ENCODE peak calls at places on chromosomes 2 and 18, in eight cellular contexts. V is PC-9, K is IMR-90, Q is neuronal stem cell, P is mammary epithelial cell, R is GM23248, J is astrocyte, B is GM23338. W is an unnamed sample.
A peak's percentile ranks its signal among the peaks of the same experiment; 100 is the strongest.

GRCh38 chr2:159118115-159118858 is 149.8 kb downstream of the TANC1 start:
- DNase-seq in V (peak; percentile 38), K (peak; percentile 88), Q (peak; percentile 83), P (peak; percentile 71), R (peak; percentile 84), J (peak; percentile 70), B (peak; percentile 90), W (peak; percentile 40)

GRCh38 chr18:70536370-70537062 is 247.7 kb downstream of the SOCS6 start:
- DNase-seq in V (no peak), K (no peak), Q (no peak), P (no peak), R (no peak), J (no peak), B (no peak), W (no peak)

GRCh38 chr2:239290618-239291504 is 110.0 kb downstream of the HDAC4 start:
- DNase-seq in V (no peak), K (no peak), Q (peak; percentile 40), P (peak; percentile 62), R (peak; percentile 88), J (peak; percentile 80), B (peak; percentile 36), W (peak; percentile 35)

GRCh38 chr2:75476778-75477177 is 84.0 kb downstream of the EVA1A start:
- DNase-seq in V (no peak), K (peak; percentile 59), Q (no peak), P (peak; percentile 41), R (peak; percentile 55), J (peak; percentile 90), B (no peak), W (no peak)

GRCh38 chr18:55185391-55185790 is 226.1 kb upstream of the CCDC68 start:
- DNase-seq in V (no peak), K (peak; percentile 1), Q (no peak), P (peak; percentile 55), R (peak; percentile 45), J (peak; percentile 48), B (no peak), W (no peak)

GRCh38 chr18:76407681-76408080 is 87.4 kb downstream of the ZNF516 start:
- DNase-seq in V (no peak), K (no peak), Q (no peak), P (no peak), R (no peak), J (no peak), B (no peak), W (no peak)

GRCh38 chr2:229001196-229001595 is 269.9 kb downstream of the PID1 start:
- DNase-seq in V (no peak), K (no peak), Q (no peak), P (no peak), R (no peak), J (no peak), B (no peak), W (no peak)

GRCh38 chr18:12307871-12308385 is at the start of gene TUBB6:
- DNase-seq in V (no peak), K (peak; percentile 81), Q (peak; percentile 57), P (peak; percentile 82), R (peak; percentile 95), J (peak; percentile 69), B (peak; percentile 78), W (no peak)

GRCh38 chr2:174051741-174052638 is 86.8 kb upstream of the SP3 start:
- DNase-seq in V (peak; percentile 83), K (peak; percentile 83), Q (no peak), P (peak; percentile 53), R (peak; percentile 76), J (peak; percentile 75), B (peak; percentile 58), W (no peak)

GRCh38 chr18:76687271-76688006 is 134.9 kb upstream of the ZNF236 start:
- DNase-seq in V (peak; percentile 50), K (peak; percentile 15), Q (no peak), P (peak; percentile 82), R (peak; percentile 37), J (peak; percentile 80), B (no peak), W (no peak)

GRCh38 chr2:120736955-120737801 is 1.5 kb downstream of the GLI2 start:
- DNase-seq in V (no peak), K (peak; percentile 92), Q (peak; percentile 92), P (peak; percentile 5), R (peak; percentile 90), J (peak; percentile 92), B (peak; percentile 94), W (no peak)

GRCh38 chr2:25091265-25091664 is 49.4 kb downstream of the EFR3B start:
- DNase-seq in V (no peak), K (no peak), Q (no peak), P (no peak), R (no peak), J (no peak), B (no peak), W (no peak)

GRCh38 chr2:217751192-217751591 is 251.6 kb downstream of the TNS1 start:
- DNase-seq in V (no peak), K (no peak), Q (no peak), P (no peak), R (no peak), J (no peak), B (no peak), W (no peak)
- H2AFZ ChIP-seq in V (no peak overlapping the region), K (no peak overlapping the region), Q (no peak overlapping the region), P (no peak overlapping the region), R (no peak overlapping the region), J (no peak overlapping the region), B (no peak overlapping the region), W (no peak overlapping the region)

GRCh38 chr2:104474725-104475124 is 379.2 kb upstream of the POU3F3 start:
- DNase-seq in V (no peak), K (no peak), Q (no peak), P (no peak), R (no peak), J (no peak), B (no peak), W (no peak)
- H3K36me3 ChIP-seq in V (no peaks in the 10 kb centered on the region), K (no peaks in the 10 kb centered on the region), Q (no peaks in the 10 kb centered on the region), P (no peaks in the 10 kb centered on the region), R (no peaks in the 10 kb centered on the region), J (no peaks in the 10 kb centered on the region), B (no peaks in the 10 kb centered on the region), W (no peaks in the 10 kb centered on the region)

DNA sequence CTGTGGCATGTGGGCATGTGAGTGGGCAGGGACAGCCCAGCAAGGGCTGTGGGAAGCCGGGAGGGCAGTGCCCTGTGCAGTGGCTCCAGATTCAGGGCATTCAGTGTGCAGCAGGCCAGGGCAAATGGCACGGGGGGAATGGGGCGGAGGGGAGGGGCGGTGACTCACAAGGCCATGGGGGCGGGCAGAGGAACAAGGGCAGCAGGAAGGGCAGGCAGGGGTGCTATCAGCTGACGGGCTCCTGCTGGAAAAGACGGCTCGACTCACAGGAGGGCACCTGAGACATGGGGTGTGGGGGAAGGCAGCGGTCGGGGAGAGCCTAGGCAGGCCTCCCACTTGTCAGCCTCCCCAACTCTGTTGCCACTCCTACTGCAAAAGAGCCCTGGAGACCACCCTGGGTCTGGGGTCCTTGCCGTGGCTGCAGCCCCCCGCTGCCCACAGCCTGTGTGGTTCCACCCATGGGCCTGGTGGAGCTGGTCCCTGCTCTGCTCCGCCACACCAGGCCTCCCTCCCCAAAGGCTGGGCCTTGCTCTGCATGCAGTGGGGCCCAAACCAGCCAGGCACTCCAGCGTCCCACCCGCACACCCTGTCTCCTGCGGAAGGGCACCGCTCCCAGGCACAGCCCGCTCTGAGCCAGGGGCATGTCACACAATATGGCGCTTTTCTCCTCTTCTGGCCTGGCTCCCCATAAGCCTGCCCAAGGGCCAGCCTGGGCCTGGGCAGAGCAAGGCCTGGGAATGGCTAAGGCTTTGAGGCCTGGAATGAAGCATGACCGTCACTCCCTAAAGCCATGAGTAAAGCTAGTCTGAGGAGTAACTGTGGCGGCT is 25.9 kb downstream of the HS6ST1 start:
- DNase-seq in V (no peak), K (no peak), Q (no peak), P (no peak), R (no peak), J (no peak), B (no peak), W (no peak)
- H3K4me1 ChIP-seq in V (no peaks in the 10 kb centered on the region), K (peaks cover 38% of the 10 kb centered on the region), Q (no peaks in the 10 kb centered on the region), P (peaks cover 17% of the 10 kb centered on the region), R (no peaks in the 10 kb centered on the region), J (no peaks in the 10 kb centered on the region), B (peaks cover 29% of the 10 kb centered on the region), W (peaks cover 15% of the 10 kb centered on the region)

DNA sequence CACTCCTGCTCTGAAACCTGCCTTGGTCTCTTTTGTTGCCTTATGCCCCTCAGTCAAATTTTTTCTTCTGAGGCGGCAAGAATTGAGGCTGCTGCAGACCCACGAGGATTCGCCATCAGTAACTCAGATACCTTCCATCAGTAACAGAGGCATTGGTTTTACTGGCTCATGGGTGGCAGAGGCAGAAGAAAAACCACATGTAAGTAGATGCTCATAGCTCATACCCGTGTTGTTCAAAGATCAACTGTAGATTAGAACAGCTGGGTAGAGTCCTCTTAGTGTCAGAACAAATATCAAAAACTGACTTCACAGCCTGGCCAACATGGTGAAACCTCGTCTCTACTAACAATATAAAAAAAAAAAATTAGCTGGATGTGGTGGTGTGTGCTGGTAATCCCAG is 598.0 kb upstream of the SOX11 start:
- DNase-seq in V (no peak), K (no peak), Q (no peak), P (no peak), R (no peak), J (no peak), B (no peak), W (no peak)
- H2AFZ ChIP-seq in V (no peak overlapping the region), K (no peak overlapping the region), Q (no peak overlapping the region), P (no peak overlapping the region), R (no peak overlapping the region), J (no peak overlapping the region), B (no peak overlapping the region), W (no peak overlapping the region)

GRCh38 chr2:108491848-108492247 is 42.4 kb upstream of the LIMS1 start:
- DNase-seq in V (no peak), K (no peak), Q (no peak), P (no peak), R (no peak), J (no peak), B (no peak), W (no peak)
- H3K36me3 ChIP-seq in V (peaks cover 33% of the 10 kb centered on the region), K (peaks cover 19% of the 10 kb centered on the region), Q (peaks cover 2% of the 10 kb centered on the region), P (peaks cover 16% of the 10 kb centered on the region), R (peaks cover 49% of the 10 kb centered on the region), J (peaks cover 29% of the 10 kb centered on the region), B (peaks cover 20% of the 10 kb centered on the region), W (peaks cover 2% of the 10 kb centered on the region)

GRCh38 chr2:37364351-37364750 is 19.9 kb downstream of the QPCT start:
- DNase-seq in V (no peak), K (no peak), Q (no peak), P (no peak), R (no peak), J (no peak), B (no peak), W (no peak)

GRCh38 chr2:37367984-37368383 is 23.6 kb downstream of the QPCT start:
- DNase-seq in V (no peak), K (no peak), Q (no peak), P (no peak), R (no peak), J (no peak), B (no peak), W (no peak)

GRCh38 chr2:37366773-37367172 is 22.3 kb downstream of the QPCT start:
- DNase-seq in V (no peak), K (no peak), Q (no peak), P (peak; percentile 46), R (no peak), J (no peak), B (no peak), W (no peak)

GRCh38 chr2:37367310-37367709 is 22.9 kb downstream of the QPCT start:
- DNase-seq in V (no peak), K (peak; percentile 46), Q (no peak), P (no peak), R (no peak), J (no peak), B (no peak), W (no peak)

DNA sequence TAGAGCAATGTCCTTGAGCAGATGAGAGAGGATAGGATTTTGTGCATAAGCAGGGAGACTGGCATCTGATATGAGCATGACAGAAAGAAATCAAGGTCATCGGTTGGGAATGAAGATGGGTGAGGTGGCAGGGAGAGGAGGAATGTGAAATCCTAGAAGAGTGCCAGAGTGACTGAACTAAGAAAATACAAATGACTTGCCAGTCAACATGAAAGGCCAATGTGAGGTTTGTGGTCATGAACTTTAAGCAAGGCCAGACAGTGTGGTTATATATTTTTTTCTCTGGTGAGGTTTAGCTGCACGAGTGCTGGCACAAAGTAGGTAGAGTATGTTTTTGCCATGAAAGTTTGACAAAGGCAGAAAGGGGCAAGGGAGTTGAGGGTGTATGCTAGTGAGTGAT is 21.2 kb downstream of the QPCT start:
- DNase-seq in V (peak; percentile 76), K (no peak), Q (no peak), P (peak; percentile 60), R (peak; percentile 48), J (no peak), B (no peak), W (no peak)
- H3K4me1 ChIP-seq in V (peaks cover 17% of the 10 kb centered on the region), K (no peaks in the 10 kb centered on the region), Q (no peaks in the 10 kb centered on the region), P (peaks cover 12% of the 10 kb centered on the region), R (peaks cover 11% of the 10 kb centered on the region), J (no peaks in the 10 kb centered on the region), B (no peaks in the 10 kb centered on the region), W (peaks cover 17% of the 10 kb centered on the region)